ENCODE peak calls at places on chromosomes 4 and X, in eight cellular contexts. H is fibroblast of pulmonary artery; V is posterior vena cava; J is D721Med; Q is bronchial epithelial cell; I is activated CD4-positive, alpha-beta T cell treated with anti-CD3 and anti-CD28 coated beads for 24 hours; D is ovary; X is astrocyte of the spinal cord. C is an unnamed sample.

GRCh38 chr4:6324999-6325790 is 55.5 kb downstream of the WFS1 start:
- DNase-seq in J (no peak), X (peak), V (no peak), I (no peak), H (no peak), Q (peak), D (no peak), C (no peak)

GRCh38 chrX:120604359-120604782 is 470 bp downstream of the MCTS1 start:
- DNase-seq in D (no peak), J (no peak), V (no peak), X (peak), H (peak), Q (peak), I (no peak), C (no peak)

GRCh38 chr4:53840643-53841042 is 223.8 kb downstream of the CHIC2 start:
- DNase-seq in J (no peak), D (no peak), Q (peak), I (no peak), H (peak), X (no peak), V (no peak), C (no peak)

GRCh38 chr4:57110635-57111546 is 706 bp upstream of the IGFBP7 start:
- DNase-seq in V (peak), I (no peak), D (peak), H (peak), J (peak), X (peak), Q (peak), C (no peak)

GRCh38 chr4:45987858-45988257 is 136.0 kb downstream of the GABRG1 start:
- DNase-seq in J (no peak), I (no peak), D (no peak), X (no peak), H (no peak), Q (no peak), V (no peak), C (no peak)

GRCh38 chr4:152935138-152935537 is 985 bp upstream of the FHDC1 start:
- DNase-seq in Q (peak), D (no peak), V (no peak), X (no peak), H (no peak), I (no peak), J (no peak), C (no peak)

GRCh38 chr4:1402021-1402515 is 4.2 kb downstream of the NKX1-1 start:
- DNase-seq in I (no peak), Q (no peak), V (peak), J (no peak), H (no peak), X (no peak), D (no peak), C (no peak)

GRCh38 chr4:95255396-95256107 is 293.2 kb downstream of the UNC5C start:
- DNase-seq in V (no peak), I (no peak), Q (peak), J (no peak), X (peak), H (peak), D (no peak), C (no peak)

GRCh38 chr4:8308856-8309771 is 39.6 kb downstream of the HTRA3 start:
- DNase-seq in X (no peak), I (no peak), Q (no peak), H (peak), D (peak), V (peak), J (no peak), C (no peak)

GRCh38 chr4:176031927-176032326 is 33.7 kb upstream of the WDR17 start:
- DNase-seq in H (no peak), I (no peak), D (no peak), J (no peak), X (no peak), Q (peak), V (no peak), C (no peak)

GRCh38 chr4:134762053-134762452 is 560.5 kb upstream of the PABPC4L start:
- DNase-seq in D (no peak), V (no peak), I (no peak), H (no peak), Q (no peak), X (no peak), J (no peak), C (no peak)

GRCh38 chr4:183571350-183572076 is 66.7 kb downstream of the ING2 start:
- DNase-seq in J (no peak), Q (peak), V (no peak), I (no peak), X (peak), D (peak), H (peak), C (no peak)

GRCh38 chr4:188934320-188934975 is 795.2 kb downstream of the TRIML1 start:
- DNase-seq in D (no peak), H (peak), V (no peak), X (peak), I (no peak), Q (peak), J (no peak), C (no peak)

C was measured in NCI-H1048.